ENCODE peak calls at places on chromosomes 4 and X, in six cellular contexts. J is glutamatergic neuron, E is renal cortical epithelial cell, R is Calu3, P is NCI-H2029, C is psoas muscle. L is an unnamed sample.

GRCh38 chr4:41106694-41107419 is 107.5 kb downstream of the APBB2 start:
- DNase-seq in J (no peak), E (no peak), R (no peak), P (no peak), C (no peak), L (no peak)

GRCh38 chr4:140343303-140343702 is 30.1 kb upstream of the SCOC start:
- DNase-seq in J (no peak), E (peak), R (peak), P (no peak), C (no peak), L (no peak)

GRCh38 chr4:112889619-112890294 is 159.7 kb upstream of the ANK2 start:
- DNase-seq in J (no peak), E (no peak), R (no peak), P (no peak), C (no peak), L (no peak)

GRCh38 chr4:53431052-53431451 is 53.6 kb downstream of the FIP1L1 start:
- DNase-seq in J (no peak), E (no peak), R (no peak), P (no peak), C (no peak), L (no peak)

GRCh38 chrX:2782171-2782570 is 30.3 kb downstream of the XG start:
- DNase-seq in J (no peak), E (no peak), R (no peak), P (no peak), C (no peak), L (no peak)

GRCh38 chr4:171650543-171650942 is 162.7 kb upstream of the GALNTL6 start:
- DNase-seq in J (peak), E (no peak), R (no peak), P (no peak), C (no peak), L (no peak)

GRCh38 chrX:42384956-42385355 is 393.0 kb downstream of the PPP1R2C start:
- DNase-seq in J (no peak), E (peak), R (peak), P (no peak), C (no peak), L (peak)

GRCh38 chr4:24642941-24643628 is 58.7 kb upstream of the DHX15 start:
- DNase-seq in J (no peak), E (peak), R (peak), P (no peak), C (no peak), L (no peak)

GRCh38 chr4:2046031-2046961 is 12.8 kb upstream of the NAT8L start:
- DNase-seq in J (no peak), E (no peak), R (no peak), P (no peak), C (no peak), L (no peak)

GRCh38 chr4:74423101-74423500 is 21.8 kb upstream of the AREG start:
- DNase-seq in J (no peak), E (peak), R (no peak), P (no peak), C (no peak), L (no peak)

GRCh38 chrX:49171752-49172279 is at the start of gene PLP2:
- DNase-seq in J (peak), E (no peak), R (peak), P (no peak), C (peak), L (no peak)

GRCh38 chrX:18353931-18354368 is 538 bp downstream of the SCML2 start:
- DNase-seq in J (peak), E (no peak), R (peak), P (no peak), C (no peak), L (no peak)

GRCh38 chr4:1907848-1908525 is 36.8 kb downstream of the NSD2 start:
- DNase-seq in J (no peak), E (no peak), R (no peak), P (peak), C (no peak), L (no peak)

GRCh38 chr4:121541696-121542095 is 155.1 kb downstream of the ANXA5 start:
- DNase-seq in J (no peak), E (no peak), R (no peak), P (no peak), C (no peak), L (no peak)

GRCh38 chr4:189202869-189203271 is 737.8 kb upstream of the FRG1 start:
- DNase-seq in J (no peak), E (peak), R (no peak), P (no peak), C (no peak), L (no peak)

GRCh38 chr4:154329268-154329858 is 162.2 kb downstream of the DCHS2 start:
- DNase-seq in J (no peak), E (peak), R (no peak), P (no peak), C (no peak), L (peak)

GRCh38 chr4:107913283-107913899 is 18.0 kb upstream of the CYP2U1 start:
- DNase-seq in J (no peak), E (peak), R (peak), P (peak), C (no peak), L (peak)

GRCh38 chr4:158970786-158971185 is 132.1 kb upstream of the RAPGEF2 start:
- DNase-seq in J (no peak), E (no peak), R (no peak), P (no peak), C (no peak), L (no peak)

GRCh38 chr4:183831026-183831446 is 74.1 kb upstream of the STOX2 start:
- DNase-seq in J (no peak), E (no peak), R (no peak), P (no peak), C (no peak), L (no peak)

GRCh38 chr4:10926025-10926424 is 241.5 kb upstream of the CLNK start:
- DNase-seq in J (no peak), E (peak), R (no peak), P (no peak), C (no peak), L (peak)